ENCODE peak calls at places on chromosomes 1 and 21, in six cellular contexts. S, Z, I, P, A and F are unnamed samples.

GRCh38 chr1:21350132-21350885 is 60.0 kb upstream of the ECE1 start:
- DNase-seq in S (no peak), Z (no peak), I (no peak), P (no peak), A (no peak), F (no peak)

GRCh38 chr1:46549697-46550681 is 1.5 kb downstream of the KNCN start:
- DNase-seq in S (peak), Z (peak), I (no peak), P (no peak), A (no peak), F (no peak)

GRCh38 chr1:32071758-32072621 is 749 bp upstream of the TMEM39B start:
- DNase-seq in S (no peak), Z (no peak), I (no peak), P (no peak), A (no peak), F (no peak)

GRCh38 chr1:162680419-162681126 is 48.3 kb downstream of the DDR2 start:
- DNase-seq in S (no peak), Z (no peak), I (no peak), P (no peak), A (no peak), F (no peak)

GRCh38 chr1:185224132-185224531 is 67.2 kb downstream of the SWT1 start:
- DNase-seq in S (no peak), Z (no peak), I (no peak), P (no peak), A (no peak), F (no peak)

GRCh38 chr1:40384413-40384762 is 10.9 kb downstream of the SMAP2 start:
- DNase-seq in S (no peak), Z (no peak), I (no peak), P (no peak), A (no peak), F (no peak)

GRCh38 chr1:173255214-173255813 is 48.2 kb upstream of the TNFSF4 start:
- DNase-seq in S (no peak), Z (peak), I (peak), P (no peak), A (peak), F (no peak)

GRCh38 chr1:57012280-57012679 is 46.5 kb upstream of the C8B start:
- DNase-seq in S (no peak), Z (no peak), I (no peak), P (no peak), A (no peak), F (no peak)

GRCh38 chr1:156371553-156372264 is 2.7 kb downstream of the RHBG start:
- DNase-seq in S (no peak), Z (peak), I (no peak), P (no peak), A (no peak), F (peak)

GRCh38 chr21:32278068-32278467 is 781 bp downstream of the MIS18A start:
- DNase-seq in S (no peak), Z (peak), I (no peak), P (no peak), A (no peak), F (no peak)

GRCh38 chr1:198776602-198777029 is 137.8 kb downstream of the PTPRC start:
- DNase-seq in S (peak), Z (peak), I (no peak), P (no peak), A (no peak), F (no peak)

GRCh38 chr1:168803696-168804510 is 74.9 kb upstream of the DPT start:
- DNase-seq in S (no peak), Z (no peak), I (no peak), P (no peak), A (no peak), F (no peak)

GRCh38 chr1:227869851-227870305 is 54.4 kb downstream of the PRSS38 start:
- DNase-seq in S (peak), Z (no peak), I (no peak), P (no peak), A (no peak), F (peak)

GRCh38 chr1:20440785-20441200 is 45.2 kb downstream of the CAMK2N1 start:
- DNase-seq in S (no peak), Z (peak), I (peak), P (no peak), A (peak), F (peak)

GRCh38 chr1:233088613-233089012 is 138.2 kb downstream of the NTPCR start:
- DNase-seq in S (no peak), Z (no peak), I (no peak), P (no peak), A (no peak), F (no peak)

GRCh38 chr1:23019851-23020625 is 770 bp downstream of the KDM1A start:
- DNase-seq in S (no peak), Z (peak), I (peak), P (no peak), A (no peak), F (peak)

GRCh38 chr1:20648438-20648837 is 12.7 kb downstream of the DDOST start:
- DNase-seq in S (no peak), Z (no peak), I (no peak), P (no peak), A (no peak), F (no peak)

GRCh38 chr1:173392895-173393654 is 84.1 kb upstream of the PRDX6 start:
- DNase-seq in S (no peak), Z (no peak), I (peak), P (no peak), A (peak), F (no peak)

GRCh38 chr1:32981003-32981909 is 16.6 kb upstream of the RNF19B start:
- DNase-seq in S (peak), Z (peak), I (peak), P (no peak), A (no peak), F (no peak)

GRCh38 chr1:223017291-223017690 is 125.8 kb downstream of the TLR5 start:
- DNase-seq in S (peak), Z (no peak), I (no peak), P (no peak), A (no peak), F (no peak)

GRCh38 chr1:39158330-39159086 is 46.0 kb upstream of the MACF1 start:
- DNase-seq in S (no peak), Z (no peak), I (peak), P (no peak), A (no peak), F (no peak)

GRCh38 chr21:38140192-38140905 is 116.4 kb upstream of the KCNJ15 start:
- DNase-seq in S (no peak), Z (peak), I (peak), P (no peak), A (no peak), F (no peak)

GRCh38 chr1:43541721-43542401 is 11.2 kb downstream of the PTPRF start:
- DNase-seq in S (peak), Z (no peak), I (no peak), P (no peak), A (no peak), F (peak)

GRCh38 chr1:109895720-109896504 is 14.7 kb upstream of the CSF1 start:
- DNase-seq in S (peak), Z (peak), I (no peak), P (no peak), A (no peak), F (no peak)

GRCh38 chr21:41833138-41834115 is 45.7 kb downstream of the PRDM15 start:
- DNase-seq in S (peak), Z (no peak), I (no peak), P (no peak), A (no peak), F (no peak)

GRCh38 chr1:100866041-100866900 is 28.4 kb downstream of the EXTL2 start:
- DNase-seq in S (no peak), Z (peak), I (peak), P (no peak), A (peak), F (no peak)

GRCh38 chr1:50097041-50097739 is 11.5 kb upstream of the ELAVL4 start:
- DNase-seq in S (no peak), Z (no peak), I (no peak), P (no peak), A (no peak), F (no peak)

DNA sequence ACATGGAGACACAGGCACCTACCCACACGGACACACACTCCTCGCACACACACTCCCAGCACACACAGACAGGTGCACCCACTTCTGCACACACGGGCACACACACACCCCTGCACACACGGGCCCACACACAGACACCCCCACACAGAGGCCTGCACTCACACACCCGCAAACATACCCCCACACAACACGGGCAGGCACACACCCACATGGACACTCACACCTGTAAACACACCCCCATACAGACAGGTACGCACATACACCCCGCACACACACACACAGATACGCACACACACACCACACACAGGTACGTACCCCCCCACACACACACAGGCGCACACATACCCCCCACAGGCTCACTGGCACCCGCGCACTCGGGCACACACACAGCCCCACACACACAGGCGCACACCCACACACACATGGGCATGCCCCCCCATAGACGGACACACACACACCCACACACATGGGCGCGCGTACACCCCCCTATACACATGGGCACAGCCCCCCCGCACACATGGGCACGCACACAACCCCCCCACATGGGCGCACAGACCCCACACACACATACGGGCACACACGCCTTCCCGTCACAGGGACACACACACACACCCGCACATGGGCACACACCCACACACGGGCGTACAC is 6.1 kb downstream of the ATAD3A start:
- DNase-seq in S (no peak), Z (no peak), I (no peak), P (no peak), A (no peak), F (no peak)
- TF ChIP-seq POLR2A in S (no peak), Z (no peak), I (no peak), P (no peak), A (no peak), F (no peak)

GRCh38 chr1:220689696-220690095 is 467 bp upstream of the C1orf115 start:
- DNase-seq in S (no peak), Z (no peak), I (no peak), P (no peak), A (no peak), F (no peak)

GRCh38 chr1:220692436-220693228 is 2.5 kb downstream of the C1orf115 start:
- DNase-seq in S (no peak), Z (no peak), I (no peak), P (no peak), A (no peak), F (no peak)

GRCh38 chr1:220687809-220688208 is 2.4 kb upstream of the C1orf115 start:
- DNase-seq in S (no peak), Z (no peak), I (no peak), P (no peak), A (no peak), F (no peak)

GRCh38 chr1:220691039-220691684 is 999 bp downstream of the C1orf115 start:
- DNase-seq in S (no peak), Z (no peak), I (no peak), P (no peak), A (no peak), F (no peak)

GRCh38 chr1:220690140-220691038 is at the start of gene C1orf115:
- DNase-seq in S (peak), Z (peak), I (peak), P (no peak), A (peak), F (peak)
- TF ChIP-seq CTCF in S (peak), Z (peak), I (peak), P (peak), A (peak), F (peak)

GRCh38 chr1:84363622-84364021 is 34.7 kb upstream of the DNASE2B start:
- DNase-seq in S (no peak), Z (no peak), I (no peak), P (no peak), A (no peak), F (no peak)

GRCh38 chr1:84367219-84367618 is 31.1 kb upstream of the DNASE2B start:
- DNase-seq in S (no peak), Z (no peak), I (no peak), P (no peak), A (no peak), F (no peak)

GRCh38 chr1:84363019-84363418 is 35.3 kb upstream of the DNASE2B start:
- DNase-seq in S (no peak), Z (no peak), I (no peak), P (no peak), A (no peak), F (no peak)

GRCh38 chr1:84366786-84367185 is 31.5 kb upstream of the DNASE2B start:
- DNase-seq in S (no peak), Z (no peak), I (no peak), P (no peak), A (no peak), F (no peak)

DNA sequence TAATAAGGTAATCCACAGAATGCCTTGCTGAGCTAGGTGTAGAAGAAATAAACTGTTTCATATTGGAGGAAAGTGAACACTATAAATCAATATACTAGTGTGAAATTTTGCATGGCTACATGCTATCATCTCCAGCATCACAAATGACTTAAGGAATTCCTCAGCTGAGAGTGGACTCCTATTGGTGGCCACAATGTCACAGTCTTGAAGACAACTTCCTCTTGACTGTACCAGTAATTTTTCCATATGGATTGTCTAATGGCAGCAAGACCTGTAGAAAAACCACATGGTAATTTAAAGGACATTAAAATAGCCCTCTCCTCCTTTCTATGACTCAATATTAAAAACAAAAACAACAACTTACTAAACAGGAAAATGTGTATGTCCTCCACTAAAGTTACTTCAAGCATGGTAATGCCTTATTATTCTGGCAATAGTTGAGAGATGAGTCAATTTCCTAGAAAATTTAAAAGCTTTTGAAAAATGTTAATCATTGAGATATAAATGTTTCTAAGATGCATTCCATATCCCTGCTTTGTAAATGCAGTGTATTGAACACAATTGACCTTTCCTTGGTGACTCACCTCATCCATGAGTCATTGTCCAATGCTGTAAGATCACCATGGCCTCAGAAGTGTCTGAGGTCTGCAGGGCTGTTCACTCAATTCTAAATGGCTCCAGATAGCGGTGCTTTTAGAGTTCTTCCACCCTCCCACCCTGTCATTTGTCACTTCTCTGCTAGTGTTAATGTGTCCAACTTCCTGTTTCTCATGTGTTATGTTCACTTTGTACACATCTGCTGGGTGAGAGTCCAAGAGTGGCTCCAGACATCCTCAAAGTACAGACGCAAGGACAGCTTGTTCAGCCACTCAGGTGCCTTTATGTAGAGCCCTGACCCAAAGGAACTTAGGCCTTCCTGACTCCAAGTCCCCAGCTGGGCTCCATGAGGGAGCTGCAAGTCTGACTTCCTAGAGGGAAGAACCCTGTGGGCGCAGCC is 32.8 kb upstream of the DNASE2B start:
- DNase-seq in S (no peak), Z (peak), I (peak), P (no peak), A (peak), F (no peak)
- TF ChIP-seq POLR2A in S (no peak), Z (no peak), I (no peak), P (no peak), A (peak), F (no peak)

GRCh38 chr1:8096105-8097011 is 70.2 kb upstream of the ERRFI1 start:
- DNase-seq in S (no peak), Z (peak), I (no peak), P (no peak), A (peak), F (no peak)
- TF ChIP-seq CTCF in S (no peak), Z (no peak), I (no peak), P (no peak), A (no peak), F (no peak)

GRCh38 chr1:53080769-53081168 is 18.8 kb downstream of the PODN start:
- DNase-seq in S (peak), Z (no peak), I (no peak), P (no peak), A (no peak), F (no peak)
- TF ChIP-seq POLR2A in S (no peak), Z (no peak), I (no peak), P (no peak), A (no peak), F (no peak)

GRCh38 chr1:94542088-94542671 is 621 bp upstream of the F3 start:
- DNase-seq in S (peak), Z (peak), I (no peak), P (no peak), A (no peak), F (peak)

GRCh38 chr1:94543003-94543402 is 1.4 kb upstream of the F3 start:
- DNase-seq in S (no peak), Z (peak), I (no peak), P (no peak), A (no peak), F (no peak)

GRCh38 chr1:94540440-94541174 is 952 bp downstream of the F3 start:
- DNase-seq in S (no peak), Z (no peak), I (no peak), P (no peak), A (no peak), F (no peak)

GRCh38 chr1:94539496-94539895 is 2.1 kb downstream of the F3 start:
- DNase-seq in S (no peak), Z (peak), I (no peak), P (no peak), A (no peak), F (no peak)

GRCh38 chr1:94541175-94542087 is at the start of gene F3:
- DNase-seq in S (peak), Z (peak), I (peak), P (peak), A (peak), F (peak)
- TF ChIP-seq CTCF in S (no peak), Z (no peak), I (no peak), P (no peak), A (no peak), F (no peak)

GRCh38 chr21:44485254-44485793 is 30.0 kb downstream of the LRRC3 start:
- DNase-seq in S (peak), Z (no peak), I (peak), P (no peak), A (peak), F (no peak)

GRCh38 chr21:44484498-44485253 is 29.4 kb downstream of the LRRC3 start:
- DNase-seq in S (peak), Z (no peak), I (no peak), P (no peak), A (no peak), F (no peak)

GRCh38 chr21:44483288-44484237 is 28.3 kb downstream of the LRRC3 start:
- DNase-seq in S (peak), Z (no peak), I (no peak), P (no peak), A (no peak), F (no peak)

GRCh38 chr21:44480200-44481065 is 25.1 kb downstream of the LRRC3 start:
- DNase-seq in S (peak), Z (no peak), I (no peak), P (no peak), A (no peak), F (no peak)

DNA sequence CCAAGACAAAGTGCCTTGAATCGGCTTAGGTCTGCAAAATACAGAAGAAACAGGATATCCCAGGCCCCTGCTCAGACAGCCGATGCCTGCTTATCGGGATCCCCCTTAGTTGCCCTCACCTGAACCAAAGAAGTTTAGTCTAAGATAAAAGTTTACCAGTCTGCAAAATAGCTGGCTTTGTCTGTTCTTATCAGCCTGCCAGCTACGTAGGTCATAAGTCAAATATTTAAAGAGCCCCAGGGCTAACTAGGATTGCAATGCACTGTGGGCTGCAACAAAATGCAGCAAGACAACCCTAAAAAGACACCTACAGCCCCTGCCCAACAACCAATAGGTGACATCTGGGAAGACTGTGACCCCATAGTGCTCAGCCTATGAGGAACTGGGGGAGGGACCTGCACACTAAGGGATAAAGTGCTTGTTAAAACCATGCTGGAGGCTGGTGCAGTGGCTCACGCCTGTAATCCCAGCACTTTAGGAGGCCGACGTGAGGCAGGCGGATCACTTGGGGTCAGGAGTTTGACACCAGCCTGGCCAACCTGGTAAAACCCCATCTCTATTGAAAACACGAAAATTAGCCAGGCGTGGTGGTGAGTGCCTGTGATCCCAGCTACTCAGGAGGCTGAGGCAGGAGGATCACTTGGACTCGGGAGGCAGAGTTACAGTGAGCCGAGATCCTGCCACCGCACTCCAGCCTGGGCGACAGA is 27.4 kb downstream of the LRRC3 start:
- DNase-seq in S (peak), Z (peak), I (no peak), P (no peak), A (no peak), F (no peak)
- TF ChIP-seq POLR2A in S (no peak), Z (no peak), I (no peak), P (no peak), A (no peak), F (no peak)

GRCh38 chr1:30877205-30877912 is 31.2 kb downstream of the SDC3 start:
- DNase-seq in S (no peak), Z (peak), I (no peak), P (no peak), A (no peak), F (peak)
- TF ChIP-seq CTCF in S (no peak), Z (no peak), I (no peak), P (no peak), A (no peak), F (no peak)